ENCODE peak calls at places on chromosomes 6 and 20, in five cellular contexts. X is fibroblast of pulmonary artery, K is fibroblast of mammary gland, P is AG04450, N is astrocyte. E is an unnamed sample.

GRCh38 chr6:45678063-45678620 is 300.4 kb upstream of the SUPT3H start:
- DNase-seq in P (no peak), K (no peak), N (no peak), X (no peak), E (no peak)

GRCh38 chr6:134176283-134176975 is 124.0 kb upstream of the SLC2A12 start:
- DNase-seq in X (peak; percentile 72), N (peak; percentile 58), K (peak; percentile 18), P (no peak), E (no peak)

GRCh38 chr6:885051-885590 is 192.2 kb upstream of the EXOC2 start:
- DNase-seq in K (no peak), P (no peak), X (no peak), N (no peak), E (no peak)

GRCh38 chr6:88722691-88723090 is 240.7 kb downstream of the RNGTT start:
- DNase-seq in P (peak; percentile 15), N (peak; percentile 37), X (peak; percentile 10), K (no peak), E (no peak)

GRCh38 chr6:83257791-83258190 is 64.6 kb downstream of the RWDD2A start:
- DNase-seq in P (no peak), K (no peak), X (no peak), N (no peak), E (no peak)

GRCh38 chr20:9204979-9205378 is 136.1 kb downstream of the PLCB4 start:
- DNase-seq in X (no peak), K (no peak), P (no peak), N (no peak), E (no peak)

GRCh38 chr6:24949020-24949569 is 13.3 kb upstream of the RIPOR2 start:
- DNase-seq in X (no peak), N (no peak), P (no peak), K (no peak), E (no peak)

GRCh38 chr6:139882234-139882633 is 507.8 kb upstream of the CITED2 start:
- DNase-seq in K (peak; percentile 31), X (peak; percentile 50), P (no peak), N (peak; percentile 61), E (no peak)

GRCh38 chr6:151054304-151054703 is 185.5 kb upstream of the AKAP12 start:
- DNase-seq in N (peak; percentile 36), P (no peak), X (peak; percentile 82), K (peak; percentile 36), E (no peak)

GRCh38 chr20:31837896-31838397 is 7.5 kb downstream of the FOXS1 start:
- DNase-seq in K (peak; percentile 53), P (no peak), X (peak; percentile 54), N (peak; percentile 38), E (no peak)

GRCh38 chr20:25360631-25361286 is 29.9 kb downstream of the ABHD12 start:
- DNase-seq in N (peak; percentile 83), K (peak; percentile 49), P (no peak), X (peak; percentile 47), E (no peak)

GRCh38 chr20:57398231-57398821 is 7.1 kb downstream of the RBM38 start:
- DNase-seq in P (no peak), K (no peak), N (no peak), X (no peak), E (no peak)

GRCh38 chr20:62607366-62608217 is 34.7 kb upstream of the SLCO4A1 start:
- DNase-seq in N (no peak), K (no peak), X (no peak), P (no peak), E (no peak)

GRCh38 chr6:25963426-25964123 is 973 bp downstream of the TRIM38 start:
- DNase-seq in N (no peak), X (peak; percentile 49), K (peak; percentile 34), P (no peak), E (no peak)

GRCh38 chr6:113971786-113972185 is 838 bp upstream of the HDAC2 start:
- DNase-seq in P (no peak), K (peak; percentile 18), N (no peak), X (peak; percentile 28), E (no peak)

GRCh38 chr6:3222506-3223038 is 4.9 kb downstream of the TUBB2B start:
- DNase-seq in P (no peak), N (no peak), X (no peak), K (no peak), E (no peak)

GRCh38 chr6:134550604-134551003 is 232.7 kb upstream of the SGK1 start:
- DNase-seq in X (peak; percentile 94), P (peak; percentile 27), N (peak; percentile 91), K (peak; percentile 64), E (no peak)

GRCh38 chr6:144578385-144579350 is 293.5 kb downstream of the UTRN start:
- DNase-seq in N (no peak), P (no peak), X (peak; percentile 23), K (peak; percentile 80), E (no peak)

GRCh38 chr6:120872262-120872578 is 462.1 kb downstream of the TBC1D32 start:
- DNase-seq in P (no peak), N (no peak), K (no peak), X (no peak), E (no peak)

GRCh38 chr6:20939161-20939775 is 405.0 kb downstream of the CDKAL1 start:
- DNase-seq in X (no peak), K (no peak), P (no peak), N (no peak), E (no peak)

GRCh38 chr6:25270559-25270958 is 8.6 kb upstream of the CARMIL1 start:
- DNase-seq in P (no peak), X (no peak), K (no peak), N (no peak), E (no peak)

GRCh38 chr20:1876217-1876921 is 18.8 kb upstream of the SIRPA start:
- DNase-seq in N (no peak), X (no peak), K (no peak), P (no peak), E (no peak)

GRCh38 chr6:40543133-40543532 is 44.0 kb downstream of the LRFN2 start:
- DNase-seq in X (no peak), K (no peak), P (no peak), N (no peak), E (no peak)

GRCh38 chr20:49345538-49345937 is 67.7 kb upstream of the ZNFX1 start:
- DNase-seq in N (peak; percentile 79), X (peak; percentile 65), K (peak; percentile 47), P (no peak), E (no peak)

GRCh38 chr6:28134015-28134414 is 7.7 kb upstream of the ZKSCAN8 start:
- DNase-seq in X (peak; percentile 67), N (peak; percentile 9), K (peak; percentile 55), P (no peak), E (no peak)

GRCh38 chr6:46606318-46606717 is 46.3 kb downstream of the CYP39A1 start:
- DNase-seq in P (no peak), X (no peak), N (no peak), K (peak; percentile 5), E (no peak)

GRCh38 chr6:97462031-97462430 is 179.0 kb upstream of the MMS22L start:
- DNase-seq in N (peak; percentile 13), X (peak; percentile 3), P (no peak), K (no peak), E (no peak)

GRCh38 chr20:11790047-11790446 is 127.6 kb upstream of the BTBD3 start:
- DNase-seq in P (no peak), K (no peak), X (no peak), N (no peak), E (no peak)

DNA sequence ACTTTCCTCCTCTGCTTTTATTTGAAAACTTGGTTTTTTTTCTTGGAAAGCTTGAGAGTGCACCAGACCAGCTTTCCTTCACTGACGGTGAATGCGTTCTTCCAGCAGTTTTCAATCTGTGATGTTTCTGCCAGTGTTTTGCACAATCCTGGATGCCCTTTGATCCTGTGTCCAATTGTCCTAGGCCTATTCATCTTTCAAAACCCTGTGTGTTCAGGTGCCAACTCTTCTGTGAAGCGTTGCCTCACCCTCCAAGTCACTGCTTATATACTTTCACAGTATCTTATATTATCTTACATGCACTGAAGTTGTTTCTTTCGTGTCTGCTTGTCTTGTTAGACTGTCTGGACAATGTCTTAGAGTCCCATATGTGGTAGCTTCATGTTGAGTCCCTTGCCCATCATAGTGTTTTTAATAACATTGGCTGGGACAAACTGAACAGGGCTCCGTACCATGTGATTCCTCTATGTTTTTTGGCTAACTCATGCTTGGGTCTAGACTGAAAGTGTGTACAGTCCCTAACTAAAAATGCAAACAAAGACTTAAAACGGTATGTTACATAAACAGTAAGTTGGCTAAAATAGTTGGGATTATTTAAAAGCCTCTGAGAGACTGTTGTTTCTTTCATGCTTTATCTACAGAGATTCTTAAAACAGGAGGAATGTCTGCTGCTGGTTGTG is 2.0 kb downstream of the RNF217 start:
- DNase-seq in K (peak; percentile 90), X (peak; percentile 90), N (peak; percentile 29), P (no peak), E (peak; percentile 70)
- H3K4me3 ChIP-seq in K (peak overlapping the region; percentile 76), X (peak overlapping the region; percentile 84), N (peak overlapping the region; percentile 80), P (peak overlapping the region; percentile 90), E (peak overlapping the region; percentile 79)

GRCh38 chr6:123803862-123804681 is at the start of gene NKAIN2:
- DNase-seq in K (no peak), P (no peak), N (no peak), X (no peak), E (no peak)

GRCh38 chr6:123802351-123802696 is 1.3 kb upstream of the NKAIN2 start:
- DNase-seq in K (no peak), X (no peak), N (no peak), P (no peak), E (no peak)

GRCh38 chr6:123803456-123803861 is 206 bp upstream of the NKAIN2 start:
- DNase-seq in X (no peak), K (no peak), N (no peak), P (no peak), E (no peak)

GRCh38 chr6:123801067-123801466 is 2.6 kb upstream of the NKAIN2 start:
- DNase-seq in P (no peak), N (no peak), K (no peak), X (no peak), E (no peak)

GRCh38 chr6:123802697-123803455 is 789 bp upstream of the NKAIN2 start:
- DNase-seq in P (peak; percentile 34), X (peak; percentile 81), N (peak; percentile 55), K (peak; percentile 72), E (peak; percentile 43)
- H3K4me3 ChIP-seq in P (peak overlapping the region; percentile 40), X (peak overlapping the region; percentile 46), N (peak overlapping the region; percentile 56), K (peak overlapping the region; percentile 35), E (peak overlapping the region; percentile 57)

GRCh38 chr6:129773304-129773703 is 63.3 kb upstream of the ARHGAP18 start:
- DNase-seq in N (no peak), P (no peak), X (no peak), K (no peak), E (no peak)

GRCh38 chr6:129776542-129776941 is 66.6 kb upstream of the ARHGAP18 start:
- DNase-seq in X (no peak), K (no peak), P (no peak), N (no peak), E (no peak)

GRCh38 chr6:129778793-129779192 is 68.8 kb upstream of the ARHGAP18 start:
- DNase-seq in K (no peak), P (no peak), N (no peak), X (no peak), E (no peak)

GRCh38 chr6:129774697-129775447 is 64.9 kb upstream of the ARHGAP18 start:
- DNase-seq in X (peak; percentile 90), P (peak; percentile 52), N (peak; percentile 61), K (peak; percentile 86), E (no peak)
- H3K4me3 ChIP-seq in X (peak overlapping the region; percentile 4), P (no peak overlapping the region), N (peak overlapping the region; percentile 30), K (no peak overlapping the region), E (peak overlapping the region; percentile 32)

DNA sequence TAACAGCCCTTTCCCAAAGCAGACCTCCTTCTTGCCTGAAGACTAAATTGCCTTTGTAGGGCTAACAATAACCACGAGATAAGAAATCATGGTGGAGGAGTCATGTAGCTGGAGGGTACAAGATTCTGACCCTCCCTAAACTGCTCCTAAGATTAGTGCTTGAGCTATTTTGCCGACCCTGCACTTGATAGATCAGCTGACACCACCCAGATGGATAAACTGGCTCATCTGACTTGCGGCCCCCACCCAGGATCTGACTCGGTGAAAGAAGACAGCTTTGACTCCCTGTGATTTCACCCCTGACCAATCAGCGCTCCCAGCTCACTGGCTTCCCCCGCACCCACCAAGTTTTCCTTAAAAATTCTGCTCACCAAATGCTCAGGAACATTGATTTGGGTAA is 57.6 kb upstream of the UNC93A start:
- DNase-seq in X (no peak), K (no peak), N (no peak), P (no peak), E (no peak)
- H3K4me3 ChIP-seq in X (no peak overlapping the region), K (no peak overlapping the region), N (no peak overlapping the region), P (no peak overlapping the region), E (no peak overlapping the region)

E was measured in epithelial cell of proximal tubule.